ENCODE peak calls at places on chromosomes 6 and 20, in eight cellular contexts. One of them, this sample, is unnamed.

GRCh38 chr6:30122515-30122914 is 9.6 kb upstream of the TRIM31 start:
- DNase-seq in fibroblast of pulmonary artery: no peak
- DNase-seq in astrocyte of the spinal cord: no peak
- DNase-seq in heart right ventricle: no peak
- DNase-seq in A549: no peak
- DNase-seq in RWPE2: no peak
- DNase-seq in H7: no peak
- DNase-seq in naive thymus-derived CD4-positive, alpha-beta T cell: no peak
- DNase-seq in this sample: no peak

GRCh38 chr20:35171753-35172433 is at the start of gene PROCR:
- DNase-seq in fibroblast of pulmonary artery: peak; percentile 93
- DNase-seq in astrocyte of the spinal cord: peak; percentile 91
- DNase-seq in heart right ventricle: peak; percentile 82
- DNase-seq in A549: peak; percentile 96
- DNase-seq in RWPE2: peak; percentile 100
- DNase-seq in H7: peak; percentile 88
- DNase-seq in naive thymus-derived CD4-positive, alpha-beta T cell: peak; percentile 2
- DNase-seq in this sample: peak; percentile 94

GRCh38 chr20:52434453-52434852 is 242.9 kb upstream of the ZFP64 start:
- DNase-seq in fibroblast of pulmonary artery: no peak
- DNase-seq in astrocyte of the spinal cord: no peak
- DNase-seq in heart right ventricle: no peak
- DNase-seq in A549: no peak
- DNase-seq in RWPE2: no peak
- DNase-seq in H7: no peak
- DNase-seq in naive thymus-derived CD4-positive, alpha-beta T cell: no peak
- DNase-seq in this sample: no peak

GRCh38 chr6:79233611-79234149 is 802 bp downstream of the HMGN3 start:
- DNase-seq in fibroblast of pulmonary artery: peak; percentile 92
- DNase-seq in astrocyte of the spinal cord: peak; percentile 91
- DNase-seq in heart right ventricle: peak; percentile 91
- DNase-seq in A549: peak; percentile 88
- DNase-seq in RWPE2: peak; percentile 86
- DNase-seq in H7: peak; percentile 92
- DNase-seq in naive thymus-derived CD4-positive, alpha-beta T cell: peak; percentile 59
- DNase-seq in this sample: no peak

GRCh38 chr20:31975874-31976273 is 7.9 kb downstream of the XKR7 start:
- DNase-seq in fibroblast of pulmonary artery: no peak
- DNase-seq in astrocyte of the spinal cord: no peak
- DNase-seq in heart right ventricle: no peak
- DNase-seq in A549: no peak
- DNase-seq in RWPE2: no peak
- DNase-seq in H7: no peak
- DNase-seq in naive thymus-derived CD4-positive, alpha-beta T cell: no peak
- DNase-seq in this sample: no peak

GRCh38 chr20:35626386-35627001 is 10.9 kb downstream of the SPAG4 start:
- DNase-seq in fibroblast of pulmonary artery: no peak
- DNase-seq in astrocyte of the spinal cord: no peak
- DNase-seq in heart right ventricle: no peak
- DNase-seq in A549: no peak
- DNase-seq in RWPE2: peak; percentile 74
- DNase-seq in H7: no peak
- DNase-seq in naive thymus-derived CD4-positive, alpha-beta T cell: no peak
- DNase-seq in this sample: no peak

GRCh38 chr6:17101422-17102257 is at the start of gene STMND1:
- DNase-seq in fibroblast of pulmonary artery: peak; percentile 33
- DNase-seq in astrocyte of the spinal cord: peak; percentile 32
- DNase-seq in heart right ventricle: peak; percentile 25
- DNase-seq in A549: peak; percentile 27
- DNase-seq in RWPE2: peak; percentile 64
- DNase-seq in H7: peak; percentile 71
- DNase-seq in naive thymus-derived CD4-positive, alpha-beta T cell: no peak
- DNase-seq in this sample: no peak

GRCh38 chr6:111992851-111993250 is 61.1 kb upstream of the CCN6 start:
- DNase-seq in fibroblast of pulmonary artery: peak; percentile 64
- DNase-seq in astrocyte of the spinal cord: peak; percentile 55
- DNase-seq in heart right ventricle: no peak
- DNase-seq in A549: no peak
- DNase-seq in RWPE2: no peak
- DNase-seq in H7: no peak
- DNase-seq in naive thymus-derived CD4-positive, alpha-beta T cell: no peak
- DNase-seq in this sample: no peak

GRCh38 chr6:71209626-71210025 is 79.0 kb upstream of the OGFRL1 start:
- DNase-seq in fibroblast of pulmonary artery: no peak
- DNase-seq in astrocyte of the spinal cord: no peak
- DNase-seq in heart right ventricle: no peak
- DNase-seq in A549: no peak
- DNase-seq in RWPE2: no peak
- DNase-seq in H7: no peak
- DNase-seq in naive thymus-derived CD4-positive, alpha-beta T cell: no peak
- DNase-seq in this sample: no peak

GRCh38 chr6:150914372-150914771 is 48.9 kb downstream of the MTHFD1L start:
- DNase-seq in fibroblast of pulmonary artery: no peak
- DNase-seq in astrocyte of the spinal cord: no peak
- DNase-seq in heart right ventricle: no peak
- DNase-seq in A549: no peak
- DNase-seq in RWPE2: no peak
- DNase-seq in H7: no peak
- DNase-seq in naive thymus-derived CD4-positive, alpha-beta T cell: no peak
- DNase-seq in this sample: no peak

GRCh38 chr6:150919938-150920337 is 54.4 kb downstream of the MTHFD1L start:
- DNase-seq in fibroblast of pulmonary artery: no peak
- DNase-seq in astrocyte of the spinal cord: no peak
- DNase-seq in heart right ventricle: no peak
- DNase-seq in A549: no peak
- DNase-seq in RWPE2: no peak
- DNase-seq in H7: no peak
- DNase-seq in naive thymus-derived CD4-positive, alpha-beta T cell: no peak
- DNase-seq in this sample: no peak

GRCh38 chr6:150910561-150910960 is 45.1 kb downstream of the MTHFD1L start:
- DNase-seq in fibroblast of pulmonary artery: no peak
- DNase-seq in astrocyte of the spinal cord: no peak
- DNase-seq in heart right ventricle: no peak
- DNase-seq in A549: peak; percentile 35
- DNase-seq in RWPE2: no peak
- DNase-seq in H7: no peak
- DNase-seq in naive thymus-derived CD4-positive, alpha-beta T cell: no peak
- DNase-seq in this sample: no peak

GRCh38 chr6:150915156-150915555 is 49.7 kb downstream of the MTHFD1L start:
- DNase-seq in fibroblast of pulmonary artery: no peak
- DNase-seq in astrocyte of the spinal cord: no peak
- DNase-seq in heart right ventricle: no peak
- DNase-seq in A549: no peak
- DNase-seq in RWPE2: no peak
- DNase-seq in H7: no peak
- DNase-seq in naive thymus-derived CD4-positive, alpha-beta T cell: no peak
- DNase-seq in this sample: no peak

GRCh38 chr6:150915868-150916267 is 50.4 kb downstream of the MTHFD1L start:
- DNase-seq in fibroblast of pulmonary artery: peak; percentile 78
- DNase-seq in astrocyte of the spinal cord: no peak
- DNase-seq in heart right ventricle: no peak
- DNase-seq in A549: no peak
- DNase-seq in RWPE2: no peak
- DNase-seq in H7: no peak
- DNase-seq in naive thymus-derived CD4-positive, alpha-beta T cell: no peak
- DNase-seq in this sample: no peak
- H3K4me3 ChIP-seq in fibroblast of pulmonary artery: no peak overlapping the region
- H3K4me3 ChIP-seq in astrocyte of the spinal cord: no peak overlapping the region
- H3K4me3 ChIP-seq in heart right ventricle: no peak overlapping the region
- H3K4me3 ChIP-seq in A549: no peak overlapping the region
- H3K4me3 ChIP-seq in RWPE2: no peak overlapping the region
- H3K4me3 ChIP-seq in H7: no peak overlapping the region
- H3K4me3 ChIP-seq in naive thymus-derived CD4-positive, alpha-beta T cell: no peak overlapping the region
- H3K4me3 ChIP-seq in this sample: no peak overlapping the region

GRCh38 chr20:21104466-21104761 is 1.7 kb downstream of the LINC00237 start:
- DNase-seq in fibroblast of pulmonary artery: no peak
- DNase-seq in astrocyte of the spinal cord: no peak
- DNase-seq in heart right ventricle: no peak
- DNase-seq in A549: no peak
- DNase-seq in RWPE2: no peak
- DNase-seq in H7: peak; percentile 76
- DNase-seq in naive thymus-derived CD4-positive, alpha-beta T cell: no peak
- DNase-seq in this sample: no peak

GRCh38 chr20:21104921-21105320 is 1.2 kb downstream of the LINC00237 start:
- DNase-seq in fibroblast of pulmonary artery: no peak
- DNase-seq in astrocyte of the spinal cord: no peak
- DNase-seq in heart right ventricle: no peak
- DNase-seq in A549: no peak
- DNase-seq in RWPE2: no peak
- DNase-seq in H7: peak; percentile 61
- DNase-seq in naive thymus-derived CD4-positive, alpha-beta T cell: no peak
- DNase-seq in this sample: no peak

GRCh38 chr20:21106171-21106694 is at the start of gene LINC00237:
- DNase-seq in fibroblast of pulmonary artery: no peak
- DNase-seq in astrocyte of the spinal cord: no peak
- DNase-seq in heart right ventricle: no peak
- DNase-seq in A549: no peak
- DNase-seq in RWPE2: no peak
- DNase-seq in H7: peak; percentile 66
- DNase-seq in naive thymus-derived CD4-positive, alpha-beta T cell: no peak
- DNase-seq in this sample: no peak

GRCh38 chr20:21103582-21104465 is 2.3 kb downstream of the LINC00237 start:
- DNase-seq in fibroblast of pulmonary artery: no peak
- DNase-seq in astrocyte of the spinal cord: no peak
- DNase-seq in heart right ventricle: no peak
- DNase-seq in A549: no peak
- DNase-seq in RWPE2: no peak
- DNase-seq in H7: peak; percentile 62
- DNase-seq in naive thymus-derived CD4-positive, alpha-beta T cell: no peak
- DNase-seq in this sample: no peak

GRCh38 chr20:21105429-21106170 is 558 bp downstream of the LINC00237 start:
- DNase-seq in fibroblast of pulmonary artery: no peak
- DNase-seq in astrocyte of the spinal cord: no peak
- DNase-seq in heart right ventricle: no peak
- DNase-seq in A549: no peak
- DNase-seq in RWPE2: no peak
- DNase-seq in H7: peak; percentile 77
- DNase-seq in naive thymus-derived CD4-positive, alpha-beta T cell: no peak
- DNase-seq in this sample: no peak
- H3K4me3 ChIP-seq in fibroblast of pulmonary artery: no peak overlapping the region
- H3K4me3 ChIP-seq in astrocyte of the spinal cord: no peak overlapping the region
- H3K4me3 ChIP-seq in heart right ventricle: peak overlapping the region; percentile 3
- H3K4me3 ChIP-seq in A549: peak overlapping the region; percentile 27
- H3K4me3 ChIP-seq in RWPE2: no peak overlapping the region
- H3K4me3 ChIP-seq in H7: peak overlapping the region; percentile 54
- H3K4me3 ChIP-seq in naive thymus-derived CD4-positive, alpha-beta T cell: no peak overlapping the region
- H3K4me3 ChIP-seq in this sample: peak overlapping the region; percentile 34

DNA sequence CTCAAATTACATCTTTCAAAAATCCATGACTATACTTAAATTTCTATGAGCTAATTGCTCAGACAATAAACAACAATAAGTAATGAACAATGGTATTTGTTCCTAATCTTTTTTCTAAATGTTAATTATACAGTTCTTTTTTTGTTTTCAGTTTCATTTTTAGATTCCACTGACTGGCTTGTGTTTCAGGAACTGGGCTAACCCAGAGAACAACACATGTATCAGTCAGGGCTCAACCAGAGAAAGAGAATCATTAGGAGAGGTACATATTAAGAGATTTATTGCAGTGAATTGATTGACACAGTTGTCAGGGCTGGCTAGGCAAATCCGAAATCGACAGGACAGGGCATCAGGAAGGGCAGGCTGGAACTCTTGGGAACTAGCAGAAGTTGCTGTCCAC is 182.8 kb downstream of the GRM1 start:
- DNase-seq in fibroblast of pulmonary artery: no peak
- DNase-seq in astrocyte of the spinal cord: no peak
- DNase-seq in heart right ventricle: no peak
- DNase-seq in A549: no peak
- DNase-seq in RWPE2: no peak
- DNase-seq in H7: no peak
- DNase-seq in naive thymus-derived CD4-positive, alpha-beta T cell: no peak
- DNase-seq in this sample: no peak
- H3K4me3 ChIP-seq in fibroblast of pulmonary artery: no peak overlapping the region
- H3K4me3 ChIP-seq in astrocyte of the spinal cord: no peak overlapping the region
- H3K4me3 ChIP-seq in heart right ventricle: no peak overlapping the region
- H3K4me3 ChIP-seq in A549: no peak overlapping the region
- H3K4me3 ChIP-seq in RWPE2: no peak overlapping the region
- H3K4me3 ChIP-seq in H7: no peak overlapping the region
- H3K4me3 ChIP-seq in naive thymus-derived CD4-positive, alpha-beta T cell: no peak overlapping the region
- H3K4me3 ChIP-seq in this sample: no peak overlapping the region

GRCh38 chr6:391559-392440 is at the start of gene IRF4:
- DNase-seq in fibroblast of pulmonary artery: no peak
- DNase-seq in astrocyte of the spinal cord: no peak
- DNase-seq in heart right ventricle: no peak
- DNase-seq in A549: no peak
- DNase-seq in RWPE2: no peak
- DNase-seq in H7: peak; percentile 93
- DNase-seq in naive thymus-derived CD4-positive, alpha-beta T cell: peak; percentile 34
- DNase-seq in this sample: no peak
- H3K4me3 ChIP-seq in fibroblast of pulmonary artery: no peak within 1 kb of the TSS
- H3K4me3 ChIP-seq in astrocyte of the spinal cord: peak within 1 kb of the TSS; percentile 13
- H3K4me3 ChIP-seq in heart right ventricle: peak within 1 kb of the TSS; percentile 43
- H3K4me3 ChIP-seq in A549: peak within 1 kb of the TSS; percentile 43
- H3K4me3 ChIP-seq in RWPE2: no peak within 1 kb of the TSS
- H3K4me3 ChIP-seq in H7: peak within 1 kb of the TSS; percentile 57
- H3K4me3 ChIP-seq in naive thymus-derived CD4-positive, alpha-beta T cell: peak within 1 kb of the TSS; percentile 72
- H3K4me3 ChIP-seq in this sample: no peak within 1 kb of the TSS

This sample was measured in keratinocyte.